ENCODE peak calls at places on chromosomes 11 and 22, in ten cellular contexts. L is H9; G is stimulated activated CD4-positive, alpha-beta T cell treated with anti-CD3 and anti-CD28 coated beads, Interleukin-1b, Interleukin-23, amount 100 ng/mL, for 1 hour; I is thoracic aorta; F is activated CD4-positive, alpha-beta T cell treated with anti-CD3 and anti-CD28 coated beads, Interleukin-2, amount 50 U/mL, for 1 hour; M is nephron progenitor cell; H is fibroblast of mammary gland; O is kidney epithelial cell; T is HFFc6; Y is RWPE1. J is an unnamed sample.

GRCh38 chr11:107467754-107468153 is 10.1 kb upstream of the CWF19L2 start:
- DNase-seq in I (no peak), T (no peak), G (no peak), H (no peak), M (no peak), F (no peak), L (no peak), O (no peak), Y (no peak), J (no peak)

GRCh38 chr22:46031066-46031465 is 54.1 kb upstream of the WNT7B start:
- DNase-seq in F (no peak), M (no peak), L (no peak), Y (no peak), G (no peak), O (no peak), H (no peak), I (no peak), T (no peak), J (no peak)

GRCh38 chr22:17112491-17113042 is 8.6 kb downstream of the TMEM121B start:
- DNase-seq in L (no peak), O (no peak), G (no peak), T (no peak), H (no peak), F (no peak), Y (no peak), M (peak), I (no peak), J (no peak)

GRCh38 chr11:64173616-64174355 is 7.9 kb upstream of the MACROD1 start:
- DNase-seq in O (no peak), L (no peak), M (no peak), Y (no peak), F (no peak), H (peak), T (peak), I (no peak), G (no peak), J (no peak)

GRCh38 chr11:129266536-129266935 is 74.4 kb upstream of the ARHGAP32 start:
- DNase-seq in T (no peak), O (no peak), G (no peak), I (no peak), M (no peak), F (no peak), L (no peak), Y (no peak), H (no peak), J (no peak)

GRCh38 chr11:31808721-31809542 is 2.2 kb downstream of the PAX6 start:
- DNase-seq in Y (no peak), I (no peak), M (no peak), H (no peak), T (no peak), O (no peak), L (no peak), F (no peak), G (no peak), J (no peak)

GRCh38 chr11:67266424-67267187 is at the start of gene GRK2:
- DNase-seq in H (no peak), I (no peak), G (no peak), T (no peak), M (peak), O (no peak), F (no peak), Y (no peak), L (no peak), J (no peak)

GRCh38 chr11:63012450-63013238 is 3.0 kb downstream of the SLC22A8 start:
- DNase-seq in Y (no peak), F (no peak), H (no peak), L (no peak), T (no peak), O (no peak), M (no peak), I (no peak), G (no peak), J (no peak)

GRCh38 chr11:8733847-8734246 is 51.3 kb downstream of the RPL27A start:
- DNase-seq in I (no peak), L (no peak), G (no peak), Y (no peak), O (no peak), M (no peak), F (no peak), T (no peak), H (no peak), J (no peak)

GRCh38 chr11:122981388-122982264 is at the start of gene BSX:
- DNase-seq in T (peak), L (peak), Y (peak), G (peak), O (no peak), M (peak), F (peak), H (peak), I (no peak), J (peak)

GRCh38 chr22:45599836-45600577 is 71.6 kb upstream of the ATXN10 start:
- DNase-seq in G (no peak), O (no peak), M (no peak), L (no peak), I (no peak), T (no peak), F (no peak), H (no peak), Y (no peak), J (no peak)

GRCh38 chr22:44689173-44689572 is 12.8 kb upstream of the PRR5 start:
- DNase-seq in T (no peak), I (no peak), G (no peak), Y (no peak), H (no peak), F (no peak), O (no peak), M (no peak), L (no peak), J (no peak)

GRCh38 chr11:10942621-10943020 is 84.8 kb upstream of the ZBED5 start:
- DNase-seq in I (no peak), Y (no peak), M (no peak), F (no peak), L (no peak), O (no peak), T (no peak), G (no peak), H (peak), J (no peak)

GRCh38 chr22:45211435-45211834 is 29.3 kb downstream of the KIAA0930 start:
- DNase-seq in T (peak), H (peak), G (no peak), O (no peak), I (no peak), F (no peak), M (no peak), L (no peak), Y (no peak), J (peak)

GRCh38 chr11:67600324-67601029 is 6.3 kb upstream of the NDUFV1 start:
- DNase-seq in H (no peak), M (no peak), L (no peak), G (no peak), O (no peak), F (no peak), I (no peak), T (no peak), Y (no peak), J (no peak)

GRCh38 chr22:29207562-29208501 is 2.1 kb downstream of the EMID1 start:
- DNase-seq in O (no peak), T (no peak), Y (no peak), M (no peak), H (no peak), F (no peak), L (no peak), I (no peak), G (no peak), J (no peak)

GRCh38 chr11:11461473-11461872 is 108.4 kb upstream of the CSNK2A3 start:
- DNase-seq in M (no peak), L (no peak), G (no peak), F (no peak), O (no peak), Y (no peak), H (no peak), I (no peak), T (no peak), J (no peak)

GRCh38 chr11:69136471-69136870 is 19.3 kb upstream of the SMIM38 start:
- DNase-seq in M (no peak), O (no peak), H (no peak), T (no peak), F (no peak), G (no peak), Y (no peak), L (no peak), I (no peak), J (no peak)

GRCh38 chr11:65575568-65576231 is at the start of gene EHBP1L1:
- DNase-seq in L (no peak), H (peak), G (no peak), Y (peak), I (no peak), F (peak), T (no peak), O (no peak), M (peak), J (peak)

GRCh38 chr11:46112961-46113617 is 8.2 kb downstream of the PHF21A start:
- DNase-seq in T (peak), H (peak), M (no peak), G (no peak), L (no peak), I (no peak), O (peak), Y (peak), F (no peak), J (no peak)

GRCh38 chr11:65880844-65881421 is 1.3 kb downstream of the CTSW start:
- DNase-seq in L (no peak), H (no peak), G (no peak), O (no peak), M (no peak), I (no peak), Y (no peak), F (no peak), T (no peak), J (no peak)

GRCh38 chr11:59891781-59892181 is 13.2 kb downstream of the OOSP3 start:
- DNase-seq in M (peak), G (no peak), H (no peak), L (peak), T (no peak), Y (no peak), I (no peak), F (no peak), O (no peak), J (no peak)

GRCh38 chr11:16041207-16041606 is 315.1 kb downstream of the SOX6 start:
- DNase-seq in O (no peak), F (no peak), T (no peak), G (no peak), H (no peak), M (no peak), I (no peak), L (no peak), Y (no peak), J (no peak)

GRCh38 chr22:28710112-28710888 is 30.7 kb upstream of the TTC28 start:
- DNase-seq in T (peak), G (no peak), H (peak), O (no peak), Y (peak), L (no peak), F (no peak), M (no peak), I (no peak), J (no peak)

GRCh38 chr22:36064358-36064757 is 35.7 kb upstream of the RBFOX2 start:
- DNase-seq in G (no peak), O (no peak), M (no peak), H (no peak), L (no peak), F (no peak), Y (no peak), T (no peak), I (no peak), J (no peak)

GRCh38 chr11:86442827-86443226 is 68.1 kb downstream of the CCDC81 start:
- DNase-seq in O (no peak), Y (no peak), L (no peak), T (no peak), H (no peak), F (no peak), M (no peak), I (no peak), G (no peak), J (no peak)

GRCh38 chr11:36254739-36255138 is 34.5 kb downstream of the COMMD9 start:
- DNase-seq in L (no peak), T (peak), Y (peak), F (no peak), O (no peak), I (no peak), M (no peak), G (no peak), H (peak), J (no peak)

GRCh38 chr11:118211006-118211405 is 13.8 kb downstream of the JAML start:
- DNase-seq in T (peak), M (no peak), I (no peak), O (no peak), H (peak), F (no peak), Y (no peak), L (peak), G (no peak), J (no peak)

GRCh38 chr11:105862736-105863367 is 159.2 kb downstream of the MSANTD4 start:
- DNase-seq in T (peak), H (peak), G (no peak), I (no peak), F (no peak), Y (peak), L (no peak), M (no peak), O (no peak), J (no peak)

GRCh38 chr11:91299980-91300379 is 924.6 kb upstream of the FAT3 start:
- DNase-seq in T (no peak), G (no peak), Y (no peak), L (no peak), H (peak), O (peak), I (no peak), F (no peak), M (no peak), J (no peak)

GRCh38 chr11:67178878-67179277 is 59.8 kb downstream of the KDM2A start:
- DNase-seq in T (peak), M (no peak), F (no peak), H (peak), I (no peak), G (no peak), Y (no peak), L (no peak), O (no peak), J (no peak)

GRCh38 chr11:76270387-76270786 is 64.1 kb upstream of the WNT11 start:
- DNase-seq in H (peak), L (no peak), O (no peak), G (no peak), M (no peak), Y (no peak), T (no peak), F (no peak), I (no peak), J (no peak)

GRCh38 chr22:26485991-26486390 is 2.3 kb downstream of the SRRD start:
- DNase-seq in F (no peak), G (no peak), H (no peak), Y (no peak), T (no peak), L (no peak), O (no peak), M (no peak), I (no peak), J (no peak)

GRCh38 chr22:32951081-32951806 is 106.9 kb downstream of the SYN3 start:
- DNase-seq in H (no peak), Y (no peak), M (peak), G (no peak), O (no peak), F (no peak), I (no peak), L (peak), T (no peak), J (no peak)